ENCODE peak calls at places on chromosomes 7 and 10, in six cellular contexts. V is EL; F is nucleus accumbens; N is cardiac fibroblast; Y is CD8-positive, alpha-beta T cell; Q is kidney epithelial cell. Z is an unnamed sample.

GRCh38 chr7:97145068-97145467 is 27.6 kb downstream of the SDHAF3 start:
- DNase-seq in F (no peak), N (peak), Y (no peak), V (peak), Q (no peak), Z (peak)

GRCh38 chr10:43781480-43782361 is 133.0 kb upstream of the ZNF32 start:
- DNase-seq in N (peak), Y (no peak), F (no peak), V (peak), Q (no peak), Z (peak)

GRCh38 chr7:29193316-29194205 is 1.0 kb upstream of the CHN2 start:
- DNase-seq in Y (no peak), N (no peak), V (no peak), F (no peak), Q (no peak), Z (peak)

GRCh38 chr10:70573599-70574506 is 28.7 kb downstream of the PRF1 start:
- DNase-seq in V (no peak), Y (no peak), F (no peak), N (no peak), Q (no peak), Z (no peak)

GRCh38 chr7:158779061-158779992 is 50.0 kb downstream of the ESYT2 start:
- DNase-seq in Q (no peak), V (no peak), N (peak), Y (no peak), F (no peak), Z (no peak)

GRCh38 chr7:44771358-44771757 is 22.7 kb downstream of the ZMIZ2 start:
- DNase-seq in Q (no peak), V (no peak), Y (no peak), F (no peak), N (no peak), Z (no peak)

GRCh38 chr7:30403477-30403876 is 75.1 kb downstream of the NOD1 start:
- DNase-seq in Y (no peak), N (no peak), Q (peak), F (no peak), V (no peak), Z (no peak)

GRCh38 chr7:80770675-80771081 is 132.2 kb downstream of the CD36 start:
- DNase-seq in Q (no peak), Y (no peak), N (no peak), F (no peak), V (no peak), Z (no peak)

GRCh38 chr10:62585211-62585758 is 211.1 kb downstream of the ZNF365 start:
- DNase-seq in N (peak), F (no peak), V (no peak), Q (no peak), Y (no peak), Z (no peak)

GRCh38 chr10:114228156-114228555 is 10.9 kb upstream of the VWA2 start:
- DNase-seq in V (no peak), Y (no peak), F (no peak), Q (no peak), N (no peak), Z (no peak)

GRCh38 chr7:96354881-96355280 is 33.0 kb upstream of the SLC25A13 start:
- DNase-seq in F (no peak), Y (no peak), V (no peak), N (no peak), Q (no peak), Z (no peak)

GRCh38 chr7:102215281-102215680 is 71.4 kb upstream of the SH2B2 start:
- DNase-seq in Q (no peak), N (no peak), V (no peak), Y (no peak), F (no peak), Z (no peak)

GRCh38 chr10:59096631-59097030 is 79.8 kb upstream of the PHYHIPL start:
- DNase-seq in Q (no peak), F (no peak), N (no peak), V (no peak), Y (no peak), Z (no peak)

GRCh38 chr7:99679400-99680191 is at the start of gene CYP3A5:
- DNase-seq in Y (no peak), N (no peak), V (no peak), F (no peak), Q (no peak), Z (peak)

GRCh38 chr7:16847381-16847860 is 34.4 kb downstream of the AGR3 start:
- DNase-seq in N (peak), F (no peak), Q (peak), V (peak), Y (no peak), Z (peak)

GRCh38 chr7:134527979-134528371 is 608 bp downstream of the AKR1B10 start:
- DNase-seq in Q (no peak), V (peak), N (peak), F (no peak), Y (no peak), Z (no peak)

GRCh38 chr10:127117125-127117524 is 79.3 kb downstream of the INSYN2A start:
- DNase-seq in V (peak), Q (peak), N (peak), F (no peak), Y (peak), Z (peak)

GRCh38 chr7:48173983-48174382 is 2.7 kb downstream of the ABCA13 start:
- DNase-seq in F (no peak), N (no peak), Y (no peak), V (peak), Q (no peak), Z (no peak)

GRCh38 chr7:51234139-51234538 is 82.5 kb downstream of the COBL start:
- DNase-seq in V (no peak), N (no peak), Q (no peak), F (no peak), Y (no peak), Z (no peak)

GRCh38 chr10:5573968-5574641 is 49.3 kb downstream of the CALML3 start:
- DNase-seq in F (no peak), N (no peak), V (peak), Q (no peak), Y (no peak), Z (peak)

GRCh38 chr10:29120216-29120615 is 168.7 kb upstream of the LYZL1 start:
- DNase-seq in N (peak), Y (no peak), V (peak), F (no peak), Q (no peak), Z (no peak)

GRCh38 chr7:132742152-132742551 is 165.9 kb upstream of the PLXNA4 start:
- DNase-seq in Q (no peak), N (peak), V (peak), F (no peak), Y (no peak), Z (peak)

GRCh38 chr10:18097524-18097923 is 42.7 kb upstream of the CACNB2 start:
- DNase-seq in F (no peak), V (no peak), N (no peak), Y (no peak), Q (no peak), Z (no peak)

GRCh38 chr7:92275327-92275726 is 29.6 kb downstream of the ANKIB1 start:
- DNase-seq in Y (no peak), F (no peak), N (no peak), V (no peak), Q (no peak), Z (no peak)

GRCh38 chr7:16960566-16960965 is 78.8 kb upstream of the AGR3 start:
- DNase-seq in N (no peak), Y (no peak), Q (no peak), F (no peak), V (peak), Z (no peak)

GRCh38 chr7:30422922-30423321 is 55.7 kb downstream of the NOD1 start:
- DNase-seq in F (no peak), N (peak), Q (no peak), V (peak), Y (no peak), Z (no peak)

GRCh38 chr10:29595146-29595545 is 39.6 kb downstream of the SVIL start:
- DNase-seq in V (no peak), Q (no peak), N (no peak), Y (no peak), F (no peak), Z (no peak)

Z was measured in small intestine.